ENCODE peak calls at places on chromosomes 2 and 18, in four cellular contexts. D is stimulated activated CD4-positive, alpha-beta T cell treated with anti-CD3 and anti-CD28 coated beads, Interleukin-2, amount 100 ng/mL, for 48 hours; T is midbrain; H is NCI-H1092. I is an unnamed sample.

GRCh38 chr2:203740741-203741363 is 34.4 kb downstream of the CD28 start:
- DNase-seq in D (no peak), T (no peak), H (no peak), I (no peak)

GRCh38 chr2:40123321-40123720 is 328.6 kb downstream of the SLC8A1 start:
- DNase-seq in D (no peak), T (no peak), H (no peak), I (no peak)

GRCh38 chr2:221074238-221074637 is 497.9 kb downstream of the EPHA4 start:
- DNase-seq in D (no peak), T (no peak), H (no peak), I (no peak)

GRCh38 chr2:239830718-239831271 is 194.3 kb downstream of the NDUFA10 start:
- DNase-seq in D (no peak), T (no peak), H (no peak), I (no peak)

GRCh38 chr18:76356666-76357065 is 138.4 kb downstream of the ZNF516 start:
- DNase-seq in D (no peak), T (no peak), H (no peak), I (no peak)

GRCh38 chr18:73279499-73279898 is 411.7 kb upstream of the NETO1 start:
- DNase-seq in D (no peak), T (no peak), H (no peak), I (no peak)

GRCh38 chr18:12776821-12777471 is 74.1 kb downstream of the PSMG2 start:
- DNase-seq in D (no peak), T (no peak), H (no peak), I (no peak)

GRCh38 chr2:26179446-26179907 is 6.6 kb downstream of the GAREM2 start:
- DNase-seq in D (no peak), T (peak), H (no peak), I (no peak)

GRCh38 chr2:43239981-43240761 is 13.8 kb upstream of the ZFP36L2 start:
- DNase-seq in D (no peak), T (no peak), H (no peak), I (no peak)

GRCh38 chr18:11695736-11696135 is 6.7 kb downstream of the GNAL start:
- DNase-seq in D (no peak), T (no peak), H (no peak), I (no peak)

GRCh38 chr2:238120463-238121298 is 17.8 kb upstream of the KLHL30 start:
- DNase-seq in D (no peak), T (no peak), H (no peak), I (no peak)

GRCh38 chr18:61340148-61340547 is 6.9 kb downstream of the CDH20 start:
- DNase-seq in D (no peak), T (peak), H (no peak), I (no peak)

GRCh38 chr2:27152796-27153464 is 4.1 kb downstream of the TCF23 start:
- DNase-seq in D (no peak), T (no peak), H (no peak), I (peak)